ENCODE peak calls at places on chromosome 18, in ten cellular contexts. P is T-helper 17 cell; H is NT2/D1; Y is mesothelial cell of epicardium; N is BE2C; I is stimulated activated naive CD8-positive, alpha-beta T cell treated with anti-CD3 and anti-CD28 coated beads, Interleukin-15, Interleukin-2, amounts not matched to agents 100 U/mL and 50 U/mL, for 24 hours; E is upper lobe of right lung; G is left colon; S is activated CD8-positive, alpha-beta memory T cell treated with anti-CD3 and anti-CD28 coated beads for 4 hours; V is HFF-Myc. C is an unnamed sample.

GRCh38 chr18:49021433-49022129 is 70.8 kb upstream of the SMAD7 start:
- DNase-seq in S (no peak), N (peak; percentile 58), Y (peak; percentile 38), V (no peak), I (peak; percentile 76), E (peak; percentile 90), H (no peak), G (peak; percentile 92), P (no peak), C (peak; percentile 72)

GRCh38 chr18:33579147-33579867 is 1.3 kb downstream of the ASXL3 start:
- DNase-seq in S (no peak), P (no peak), H (no peak), N (no peak), E (no peak), G (no peak), Y (no peak), V (no peak), I (no peak), C (no peak)

GRCh38 chr18:26309283-26309682 is 83.0 kb downstream of the TAF4B start:
- DNase-seq in G (no peak), P (no peak), N (no peak), I (no peak), S (no peak), H (no peak), V (no peak), Y (no peak), E (no peak), C (no peak)

GRCh38 chr18:51437280-51438271 is 240.1 kb upstream of the MEX3C start:
- DNase-seq in I (no peak), N (no peak), S (no peak), H (no peak), P (no peak), G (no peak), E (no peak), Y (no peak), V (no peak), C (peak; percentile 19)

GRCh38 chr18:11767935-11768334 is 78.9 kb downstream of the GNAL start:
- DNase-seq in G (no peak), S (no peak), E (no peak), V (peak; percentile 2), I (no peak), P (no peak), N (no peak), H (no peak), Y (no peak), C (no peak)

GRCh38 chr18:62258606-62259005 is 66.5 kb upstream of the TNFRSF11A start:
- DNase-seq in G (no peak), V (no peak), I (no peak), P (no peak), E (no peak), S (no peak), N (no peak), Y (no peak), H (no peak), C (no peak)

GRCh38 chr18:29594494-29594893 is 1417.6 kb upstream of the CDH2 start:
- DNase-seq in G (no peak), S (no peak), I (no peak), E (no peak), V (no peak), H (no peak), N (no peak), P (no peak), Y (no peak), C (no peak)

GRCh38 chr18:29191263-29191662 is 1014.3 kb upstream of the CDH2 start:
- DNase-seq in S (no peak), N (peak; percentile 1), H (no peak), E (no peak), I (no peak), Y (no peak), P (no peak), G (no peak), V (no peak), C (no peak)

GRCh38 chr18:6118080-6118479 is 222.8 kb upstream of the TMEM200C start:
- DNase-seq in I (no peak), V (no peak), N (no peak), S (no peak), G (no peak), P (no peak), Y (no peak), H (no peak), E (no peak), C (no peak)

GRCh38 chr18:28728891-28729290 is 552.0 kb upstream of the CDH2 start:
- DNase-seq in I (no peak), G (no peak), E (no peak), N (no peak), S (no peak), V (no peak), H (no peak), P (no peak), Y (no peak), C (no peak)

GRCh38 chr18:78554944-78555608 is 424.5 kb upstream of the SALL3 start:
- DNase-seq in H (no peak), G (no peak), I (no peak), S (no peak), E (no peak), Y (no peak), P (no peak), V (no peak), N (no peak), C (no peak)

GRCh38 chr18:72652990-72653593 is 109.0 kb upstream of the CBLN2 start:
- DNase-seq in S (no peak), H (peak; percentile 22), Y (peak; percentile 63), V (no peak), P (no peak), G (no peak), E (no peak), N (peak; percentile 45), I (peak; percentile 51), C (peak; percentile 25)

GRCh38 chr18:63150942-63151421 is 168.6 kb downstream of the BCL2 start:
- DNase-seq in I (no peak), P (no peak), N (no peak), G (no peak), V (no peak), H (no peak), S (no peak), Y (no peak), E (no peak), C (no peak)

GRCh38 chr18:22015156-22015555 is 154.2 kb upstream of the GATA6 start:
- DNase-seq in Y (no peak), V (no peak), I (no peak), P (no peak), E (no peak), N (no peak), S (no peak), G (no peak), H (no peak), C (no peak)

C was measured in activated T-cell treated with anti-CD3 and anti-CD28 coated beads, Interleukin-2, amount 50 U/mL, for 72 hours.